ENCODE peak calls at places on chromosome 5, in four cellular contexts. Y, G, R and S are unnamed samples.

GRCh38 chr5:74136276-74136675 is 504.3 kb downstream of the ENC1 start:
- DNase-seq in R (no peak), G (no peak), Y (no peak), S (no peak)

GRCh38 chr5:169906745-169907649 is 73.3 kb downstream of the INSYN2B start:
- DNase-seq in Y (no peak), G (no peak), R (no peak), S (no peak)

GRCh38 chr5:16791036-16791705 is 144.9 kb downstream of the MYO10 start:
- DNase-seq in G (no peak), R (peak), Y (no peak), S (no peak)

GRCh38 chr5:136087961-136088871 is 44.4 kb upstream of the SMAD5 start:
- DNase-seq in R (peak), G (peak), Y (peak), S (no peak)

GRCh38 chr5:133240425-133241091 is 188.7 kb downstream of the HSPA4 start:
- DNase-seq in Y (no peak), R (peak), G (peak), S (peak)

GRCh38 chr5:93162201-93162654 is 418.8 kb downstream of the NR2F1-AS1 start:
- DNase-seq in G (no peak), R (peak), Y (no peak), S (peak)

GRCh38 chr5:10584714-10585113 is 20.8 kb downstream of the ANKRD33B start:
- DNase-seq in G (no peak), R (no peak), Y (no peak), S (no peak)

GRCh38 chr5:77180167-77181081 is 30.1 kb upstream of the PDE8B start:
- DNase-seq in Y (peak), G (no peak), R (no peak), S (no peak)

GRCh38 chr5:14168139-14168792 is 25.1 kb downstream of the TRIO start:
- DNase-seq in G (no peak), R (peak), Y (no peak), S (no peak)

DNA sequence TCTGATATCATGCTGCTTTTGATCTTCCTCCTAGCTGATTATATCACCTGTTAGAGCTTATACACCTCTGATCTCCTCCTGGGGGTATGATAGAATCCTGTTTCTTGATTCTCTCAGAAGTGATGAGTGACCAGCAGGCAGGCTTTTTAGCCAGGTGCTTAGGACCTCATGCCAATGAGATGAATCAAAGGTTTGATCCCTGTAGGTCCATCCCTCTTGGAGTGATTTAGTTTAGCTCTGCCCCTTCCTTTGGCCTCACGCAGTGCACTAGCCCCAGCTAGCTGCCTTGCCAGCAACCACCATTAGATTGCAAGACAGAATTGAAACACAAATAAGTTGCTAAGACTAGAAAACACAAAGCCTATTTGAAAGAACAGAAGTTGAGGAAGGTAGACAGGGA is 84.4 kb downstream of the ZSWIM6 start:
- DNase-seq in R (no peak), Y (no peak), G (no peak), S (no peak)
- H3K27ac ChIP-seq in R (peak), Y (no peak), G (no peak), S (peak)

GRCh38 chr5:71891856-71892255 is 172.8 kb downstream of the CARTPT start:
- DNase-seq in R (peak), G (no peak), Y (no peak), S (no peak)
- H3K27ac ChIP-seq in R (no peak), G (no peak), Y (no peak), S (peak)

GRCh38 chr5:121968910-121969607 is 7.3 kb downstream of the SRFBP1 start:
- DNase-seq in Y (no peak), G (no peak), R (peak), S (peak)
- H3K27ac ChIP-seq in Y (peak), G (peak), R (peak), S (peak)

GRCh38 chr5:82623094-82623514 is 344.9 kb upstream of the RPS23 start:
- DNase-seq in R (no peak), Y (no peak), G (no peak), S (no peak)
- H3K27ac ChIP-seq in R (no peak), Y (peak), G (no peak), S (no peak)